ENCODE peak calls at places on chromosomes 5 and 9, in seven cellular contexts. V, C, B, S, A, Y and D are unnamed samples.

GRCh38 chr9:89922099-89922498 is 317.3 kb downstream of the GADD45G start:
- DNase-seq in C (no peak), S (no peak), B (no peak), Y (no peak), A (no peak), V (no peak), D (no peak)

GRCh38 chr5:157548513-157549282 is 26.9 kb downstream of the ADAM19 start:
- DNase-seq in B (no peak), A (peak), S (peak), C (peak), Y (peak), V (no peak), D (no peak)

GRCh38 chr5:15794117-15794985 is 294.4 kb downstream of the FBXL7 start:
- DNase-seq in S (no peak), Y (peak), C (peak), B (no peak), A (peak), V (no peak), D (no peak)

GRCh38 chr5:56359809-56360685 is 126.9 kb upstream of the ANKRD55 start:
- DNase-seq in A (no peak), Y (peak), C (peak), B (no peak), S (no peak), V (no peak), D (no peak)

GRCh38 chr5:115588640-115589039 is 13.6 kb downstream of the TICAM2 start:
- DNase-seq in C (no peak), S (no peak), V (no peak), B (no peak), A (no peak), Y (no peak), D (no peak)

GRCh38 chr9:137494104-137494544 is 35.0 kb upstream of the NSMF start:
- DNase-seq in C (no peak), B (no peak), Y (no peak), A (no peak), S (no peak), V (no peak), D (no peak)

GRCh38 chr9:96187108-96187695 is 114.8 kb downstream of the HSD17B3 start:
- DNase-seq in B (peak), A (no peak), C (no peak), V (peak), Y (no peak), S (no peak), D (no peak)

GRCh38 chr9:93121316-93122241 is 12.5 kb downstream of the NINJ1 start:
- DNase-seq in S (no peak), V (no peak), C (no peak), A (no peak), Y (no peak), B (peak), D (peak)

GRCh38 chr9:115043632-115044031 is 74.3 kb downstream of the TNC start:
- DNase-seq in Y (no peak), B (no peak), S (no peak), C (no peak), A (no peak), V (no peak), D (no peak)

GRCh38 chr5:73338201-73339126 is 110.1 kb downstream of the FOXD1 start:
- DNase-seq in A (peak), Y (peak), S (peak), V (no peak), B (no peak), C (peak), D (no peak)

GRCh38 chr9:71916834-71917534 is 5.5 kb downstream of the C9orf85 start:
- DNase-seq in A (no peak), S (no peak), B (no peak), V (no peak), C (no peak), Y (no peak), D (no peak)

GRCh38 chr5:73120222-73121108 is at the start of gene TMEM171:
- DNase-seq in V (peak), A (peak), S (peak), B (peak), C (peak), Y (peak), D (no peak)

GRCh38 chr9:113345693-113346092 is 3.6 kb upstream of the BSPRY start:
- DNase-seq in A (no peak), Y (no peak), S (no peak), V (no peak), C (no peak), B (no peak), D (no peak)

GRCh38 chr5:59016925-59017324 is 434.1 kb downstream of the RAB3C start:
- DNase-seq in Y (no peak), C (no peak), B (no peak), S (no peak), A (no peak), V (no peak), D (no peak)

GRCh38 chr5:124737651-124738050 is 8.8 kb downstream of the ZNF608 start:
- DNase-seq in V (no peak), A (no peak), S (no peak), Y (no peak), C (no peak), B (no peak), D (no peak)

GRCh38 chr5:37034955-37035354 is 158.4 kb downstream of the NIPBL start:
- DNase-seq in C (no peak), S (no peak), V (no peak), Y (no peak), A (no peak), B (no peak), D (no peak)

GRCh38 chr9:26946753-26947727 is at the start of gene PLAA:
- DNase-seq in Y (peak), C (peak), A (peak), S (peak), V (peak), B (peak), D (peak)
- TF ChIP-seq CTCF in Y (no peak), C (no peak), A (no peak), S (no peak), V (peak), B (no peak), D (no peak)

DNA sequence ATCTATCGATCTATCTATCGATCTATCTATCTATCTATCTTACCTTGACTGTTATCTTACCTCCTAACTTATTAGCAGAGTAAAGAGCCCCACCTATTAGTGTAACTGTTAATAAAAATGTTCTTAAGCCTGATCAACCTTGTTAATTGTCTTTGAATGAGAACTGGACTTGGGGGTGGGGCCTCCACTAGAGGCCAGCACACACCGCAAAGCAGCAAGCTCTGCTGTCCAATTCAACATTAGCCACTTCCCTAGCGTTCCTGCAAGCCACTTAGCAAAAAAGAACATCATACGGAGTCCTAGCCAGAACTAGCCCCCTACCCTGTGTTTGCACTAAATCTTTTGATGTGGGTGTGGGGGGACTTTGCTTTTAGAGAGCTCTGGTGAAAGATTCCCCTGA is 515.8 kb downstream of the KDM4C start:
- DNase-seq in C (peak), A (peak), B (no peak), S (no peak), Y (peak), V (peak), D (no peak)
- TF ChIP-seq CTCF in C (peak), A (peak), B (peak), S (peak), Y (peak), V (peak), D (peak)

GRCh38 chr5:143683459-143683858 is 128.5 kb upstream of the HMHB1 start:
- DNase-seq in B (no peak), C (no peak), S (no peak), Y (no peak), A (no peak), V (no peak), D (no peak)

GRCh38 chr5:143682788-143683419 is 129.1 kb upstream of the HMHB1 start:
- DNase-seq in S (no peak), Y (no peak), V (no peak), C (peak), A (no peak), B (no peak), D (no peak)

GRCh38 chr5:143682221-143682620 is 129.7 kb upstream of the HMHB1 start:
- DNase-seq in V (no peak), A (peak), B (no peak), Y (no peak), C (peak), S (peak), D (no peak)

GRCh38 chr5:143687604-143688003 is 124.4 kb upstream of the HMHB1 start:
- DNase-seq in V (no peak), S (no peak), Y (no peak), B (no peak), C (peak), A (no peak), D (no peak)

DNA sequence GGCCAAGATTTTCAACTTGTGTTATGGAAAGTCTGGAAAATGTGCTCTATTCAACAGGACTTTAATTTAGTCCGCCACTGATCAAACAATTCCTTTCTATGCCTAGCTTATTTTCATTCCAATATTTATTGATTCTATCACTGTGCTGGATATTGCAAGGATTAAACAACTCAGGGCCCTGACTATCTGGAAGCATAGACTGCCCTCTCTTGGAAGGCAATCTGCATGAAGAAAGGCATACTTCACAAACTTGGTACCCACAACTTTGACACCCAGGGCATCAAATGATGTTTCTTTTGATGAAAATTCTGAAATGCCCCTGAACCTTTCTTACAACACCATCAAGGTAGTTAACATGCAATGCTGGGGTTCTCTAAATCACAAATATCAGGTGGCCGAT is 126.5 kb upstream of the HMHB1 start:
- DNase-seq in Y (no peak), S (no peak), C (peak), V (no peak), A (peak), B (no peak), D (no peak)
- TF ChIP-seq CTCF in Y (peak), S (peak), C (peak), V (peak), A (peak), B (no peak), D (peak)

DNA sequence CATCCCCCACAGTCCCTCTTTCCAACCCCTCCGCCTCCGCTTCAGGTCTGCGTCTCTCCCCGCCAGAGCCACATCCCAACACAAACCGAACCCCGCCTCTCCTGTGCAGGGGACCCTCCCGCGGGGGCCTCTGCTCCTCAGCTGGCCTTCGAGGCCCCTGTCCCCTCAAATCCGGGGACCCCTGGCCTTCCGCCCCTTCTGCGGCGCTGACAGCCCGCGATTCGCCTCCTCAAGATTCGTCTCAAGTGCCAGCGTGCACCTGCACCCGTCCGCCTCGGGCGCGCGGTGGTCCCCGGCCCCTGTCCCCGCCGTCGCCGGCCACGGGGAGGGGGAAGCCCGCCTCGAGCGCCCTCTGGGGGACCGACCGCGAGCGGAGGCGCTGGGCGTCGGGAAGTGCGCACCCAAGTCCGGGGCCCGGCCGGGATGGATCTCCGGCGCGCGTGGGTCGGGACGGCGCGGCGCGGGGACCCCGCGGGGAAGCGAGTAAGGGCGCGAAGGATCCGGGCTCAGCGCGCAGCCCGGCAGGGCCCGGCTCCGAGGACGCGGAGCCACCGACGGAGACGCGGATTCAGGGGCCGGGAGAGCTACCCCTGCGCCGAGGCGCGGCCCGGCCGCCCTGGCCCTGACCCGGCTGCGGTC is 623 bp downstream of the FLT4 start:
- DNase-seq in Y (no peak), C (no peak), A (no peak), B (no peak), S (no peak), V (peak), D (no peak)
- TF ChIP-seq CTCF in Y (no peak), C (peak), A (no peak), B (peak), S (no peak), V (peak), D (peak)

GRCh38 chr5:10144040-10144439 is 105.6 kb downstream of the ATPSCKMT start:
- DNase-seq in V (no peak), Y (no peak), B (no peak), C (no peak), A (no peak), S (no peak), D (no peak)

GRCh38 chr5:10145922-10146321 is 103.8 kb downstream of the ATPSCKMT start:
- DNase-seq in A (peak), Y (peak), S (peak), V (no peak), B (no peak), C (peak), D (no peak)

GRCh38 chr5:10138385-10139057 is 111.2 kb downstream of the ATPSCKMT start:
- DNase-seq in Y (no peak), C (no peak), B (no peak), A (no peak), V (no peak), S (no peak), D (no peak)

GRCh38 chr5:10140195-10140973 is 109.3 kb downstream of the ATPSCKMT start:
- DNase-seq in C (peak), S (no peak), A (peak), V (peak), Y (no peak), B (no peak), D (no peak)
- TF ChIP-seq CTCF in C (peak), S (peak), A (peak), V (peak), Y (peak), B (peak), D (peak)

GRCh38 chr5:175867587-175868347 is 3.6 kb upstream of the CPLX2 start:
- DNase-seq in Y (no peak), V (peak), B (no peak), A (peak), S (no peak), C (no peak), D (no peak)
- TF ChIP-seq CTCF in Y (no peak), V (peak), B (no peak), A (no peak), S (no peak), C (no peak), D (peak)

GRCh38 chr5:60382761-60383160 is 317.2 kb downstream of the DEPDC1B start:
- DNase-seq in A (peak), Y (peak), B (no peak), V (no peak), C (peak), S (no peak), D (no peak)
- TF ChIP-seq CTCF in A (peak), Y (peak), B (peak), V (peak), C (peak), S (peak), D (peak)

GRCh38 chr5:132965120-132965519 is 1.7 kb upstream of the AFF4 start:
- DNase-seq in Y (no peak), C (no peak), A (no peak), S (no peak), V (no peak), B (no peak), D (no peak)

GRCh38 chr5:132963175-132964104 is at the start of gene AFF4:
- DNase-seq in S (peak), A (peak), V (peak), B (peak), Y (peak), C (peak), D (peak)

GRCh38 chr5:132961887-132962286 is 1.5 kb downstream of the AFF4 start:
- DNase-seq in V (no peak), A (peak), Y (peak), C (peak), B (no peak), S (peak), D (no peak)

GRCh38 chr5:132962429-132962928 is 955 bp downstream of the AFF4 start:
- DNase-seq in Y (peak), S (peak), A (peak), C (peak), B (no peak), V (peak), D (no peak)
- TF ChIP-seq CTCF in Y (no peak), S (no peak), A (no peak), C (no peak), B (no peak), V (no peak), D (no peak)

GRCh38 chr9:127108182-127108876 is 14.1 kb downstream of the ANGPTL2 start:
- DNase-seq in Y (no peak), B (no peak), V (no peak), A (no peak), S (no peak), C (no peak), D (no peak)

GRCh38 chr9:127105805-127106492 is 16.5 kb downstream of the ANGPTL2 start:
- DNase-seq in V (no peak), Y (no peak), S (no peak), A (peak), C (no peak), B (no peak), D (no peak)

GRCh38 chr9:127109212-127109711 is 13.2 kb downstream of the ANGPTL2 start:
- DNase-seq in V (no peak), C (peak), S (no peak), A (no peak), B (no peak), Y (no peak), D (no peak)

GRCh38 chr9:127106493-127106855 is 16.0 kb downstream of the ANGPTL2 start:
- DNase-seq in C (no peak), A (no peak), Y (no peak), V (no peak), B (no peak), S (no peak), D (no peak)

GRCh38 chr9:127107344-127108181 is 14.9 kb downstream of the ANGPTL2 start:
- DNase-seq in B (no peak), Y (no peak), A (no peak), C (no peak), S (no peak), V (no peak), D (no peak)
- TF ChIP-seq CTCF in B (no peak), Y (no peak), A (no peak), C (no peak), S (no peak), V (no peak), D (no peak)